ENCODE peak calls at places on chromosomes 13 and 19, in four cellular contexts. Z is Caco-2; B is stimulated activated naive B cell treated with anti-CD40 and anti-IgM and Interleukin-4, amounts not matched to agents 10 μg/mL and 1 μg/mL and 100 μg/mL, for 72 hours; M is ACHN. J is an unnamed sample.

GRCh38 chr13:100800283-100800875 is 125.8 kb upstream of the TMTC4 start:
- DNase-seq in Z (no peak), B (no peak), M (no peak), J (no peak)

GRCh38 chr13:48502601-48503319 is 30.1 kb downstream of the RCBTB2 start:
- DNase-seq in Z (no peak), B (no peak), M (no peak), J (no peak)

GRCh38 chr19:18802354-18802753 is 11.2 kb upstream of the COMP start:
- DNase-seq in Z (no peak), B (no peak), M (no peak), J (no peak)

GRCh38 chr13:110711778-110712070 is 1.8 kb upstream of the ING1 start:
- DNase-seq in Z (no peak), B (no peak), M (peak), J (no peak)

GRCh38 chr19:35060160-35060855 is 18.8 kb downstream of the HPN start:
- DNase-seq in Z (no peak), B (no peak), M (no peak), J (no peak)

GRCh38 chr19:49118565-49119410 is at the start of gene C19orf73:
- DNase-seq in Z (peak), B (peak), M (peak), J (peak)

GRCh38 chr13:74134777-74135305 is 637 bp upstream of the KLF12 start:
- DNase-seq in Z (peak), B (peak), M (peak), J (peak)

GRCh38 chr13:78609464-78610205 is 6.3 kb upstream of the POU4F1 start:
- DNase-seq in Z (peak), B (no peak), M (peak), J (no peak)

GRCh38 chr19:48540110-48540509 is 11.9 kb upstream of the SULT2B1 start:
- DNase-seq in Z (no peak), B (no peak), M (no peak), J (no peak)

GRCh38 chr13:109725297-109725696 is 61.1 kb downstream of the IRS2 start:
- DNase-seq in Z (no peak), B (no peak), M (no peak), J (no peak)

GRCh38 chr13:94154362-94154761 is 325.1 kb downstream of the DCT start:
- DNase-seq in Z (no peak), B (no peak), M (no peak), J (peak)

GRCh38 chr13:42398542-42398941 is 126.6 kb downstream of the AKAP11 start:
- DNase-seq in Z (no peak), B (no peak), M (no peak), J (no peak)

GRCh38 chr19:30570194-30570593 is 198.0 kb downstream of the ZNF536 start:
- DNase-seq in Z (no peak), B (no peak), M (no peak), J (no peak)

GRCh38 chr13:48161530-48162179 is 66.8 kb upstream of the MED4 start:
- DNase-seq in Z (no peak), B (no peak), M (no peak), J (no peak)

GRCh38 chr13:44365008-44365407 is 8.6 kb upstream of the SERP2 start:
- DNase-seq in Z (no peak), B (no peak), M (no peak), J (peak)

GRCh38 chr13:110402301-110403069 is 95.4 kb downstream of the COL4A2 start:
- DNase-seq in Z (no peak), B (no peak), M (no peak), J (no peak)

GRCh38 chr19:14089662-14090508 is 666 bp downstream of the SAMD1 start:
- DNase-seq in Z (peak), B (peak), M (peak), J (peak)

GRCh38 chr19:52453324-52454094 is at the start of gene ZNF578:
- DNase-seq in Z (no peak), B (peak), M (no peak), J (peak)

GRCh38 chr13:37429976-37430375 is 168.6 kb downstream of the POSTN start:
- DNase-seq in Z (no peak), B (no peak), M (no peak), J (no peak)

GRCh38 chr19:55360902-55361301 is 2.2 kb downstream of the GARIN5B start:
- DNase-seq in Z (no peak), B (no peak), M (no peak), J (no peak)

GRCh38 chr19:1163934-1164683 is 10.0 kb downstream of the SBNO2 start:
- DNase-seq in Z (no peak), B (no peak), M (no peak), J (no peak)

GRCh38 chr19:43674630-43674982 is 4.6 kb upstream of the PLAUR start:
- DNase-seq in Z (no peak), B (no peak), M (no peak), J (no peak)

GRCh38 chr19:4380254-4380727 is 20.1 kb downstream of the SH3GL1 start:
- DNase-seq in Z (no peak), B (no peak), M (no peak), J (no peak)

GRCh38 chr19:51783373-51783772 is 11.6 kb upstream of the FPR3 start:
- DNase-seq in Z (peak), B (peak), M (peak), J (peak)

GRCh38 chr13:108980237-108980636 is 350.8 kb downstream of the MYO16 start:
- DNase-seq in Z (no peak), B (no peak), M (no peak), J (no peak)

GRCh38 chr19:17829855-17830566 is 8.7 kb upstream of the INSL3 start:
- DNase-seq in Z (no peak), B (no peak), M (peak), J (peak)

GRCh38 chr13:27269114-27269665 is 1.4 kb upstream of the RASL11A start:
- DNase-seq in Z (no peak), B (no peak), M (no peak), J (no peak)

GRCh38 chr19:6059996-6060599 is 50.2 kb downstream of the RFX2 start:
- DNase-seq in Z (no peak), B (no peak), M (no peak), J (no peak)

GRCh38 chr19:38676023-38676877 is 28.8 kb downstream of the ACTN4 start:
- DNase-seq in Z (no peak), B (no peak), M (no peak), J (no peak)

GRCh38 chr13:112760440-112760839 is 70.6 kb downstream of the ATP11A start:
- DNase-seq in Z (no peak), B (no peak), M (no peak), J (no peak)